ENCODE peak calls at places on chromosome 18, in ten cellular contexts. One of them, this sample, is unnamed.

GRCh38 chr18:3453540-3454364 is 3.8 kb downstream of the TGIF1 start:
- DNase-seq in H9: no peak
- DNase-seq in cardiac muscle cell: peak; percentile 28
- DNase-seq in activated CD4-positive, alpha-beta T cell treated with anti-CD3 and anti-CD28 coated beads, Interleukin-2, amount 50 U/mL, for 48 hours: peak; percentile 55
- DNase-seq in GM04503: peak; percentile 98
- DNase-seq in adipocyte: peak; percentile 95
- DNase-seq in GM06990: no peak
- DNase-seq in T-helper 2 cell: peak; percentile 40
- DNase-seq in AG08395: peak; percentile 72
- DNase-seq in activated T-cell treated with anti-CD3 and anti-CD28 coated beads, Interleukin-2, amount 50 U/mL, for 72 hours: peak; percentile 33
- DNase-seq in this sample: peak; percentile 75

GRCh38 chr18:22848618-22849017 is 84.5 kb upstream of the RBBP8 start:
- DNase-seq in T-helper 2 cell: no peak
- DNase-seq in adipocyte: peak; percentile 93
- DNase-seq in activated T-cell treated with anti-CD3 and anti-CD28 coated beads, Interleukin-2, amount 50 U/mL, for 72 hours: no peak
- DNase-seq in AG08395: peak; percentile 21
- DNase-seq in GM04503: no peak
- DNase-seq in H9: no peak
- DNase-seq in cardiac muscle cell: no peak
- DNase-seq in GM06990: no peak
- DNase-seq in activated CD4-positive, alpha-beta T cell treated with anti-CD3 and anti-CD28 coated beads, Interleukin-2, amount 50 U/mL, for 48 hours: no peak
- DNase-seq in this sample: no peak

GRCh38 chr18:72544092-72544886 is at the start of gene CBLN2:
- DNase-seq in GM06990: peak; percentile 48
- DNase-seq in activated CD4-positive, alpha-beta T cell treated with anti-CD3 and anti-CD28 coated beads, Interleukin-2, amount 50 U/mL, for 48 hours: peak; percentile 54
- DNase-seq in activated T-cell treated with anti-CD3 and anti-CD28 coated beads, Interleukin-2, amount 50 U/mL, for 72 hours: peak; percentile 66
- DNase-seq in adipocyte: peak; percentile 86
- DNase-seq in GM04503: no peak
- DNase-seq in T-helper 2 cell: no peak
- DNase-seq in cardiac muscle cell: peak; percentile 92
- DNase-seq in H9: peak; percentile 80
- DNase-seq in AG08395: peak; percentile 61
- DNase-seq in this sample: peak; percentile 66

GRCh38 chr18:13500227-13500865 is 226.0 kb downstream of the FAM210A start:
- DNase-seq in GM06990: no peak
- DNase-seq in GM04503: peak; percentile 72
- DNase-seq in T-helper 2 cell: no peak
- DNase-seq in activated CD4-positive, alpha-beta T cell treated with anti-CD3 and anti-CD28 coated beads, Interleukin-2, amount 50 U/mL, for 48 hours: no peak
- DNase-seq in activated T-cell treated with anti-CD3 and anti-CD28 coated beads, Interleukin-2, amount 50 U/mL, for 72 hours: peak; percentile 24
- DNase-seq in adipocyte: peak; percentile 74
- DNase-seq in cardiac muscle cell: peak; percentile 9
- DNase-seq in AG08395: peak; percentile 73
- DNase-seq in H9: peak; percentile 87
- DNase-seq in this sample: peak; percentile 30

GRCh38 chr18:10476430-10476829 is 22.0 kb downstream of the APCDD1 start:
- DNase-seq in GM06990: no peak
- DNase-seq in activated T-cell treated with anti-CD3 and anti-CD28 coated beads, Interleukin-2, amount 50 U/mL, for 72 hours: no peak
- DNase-seq in H9: no peak
- DNase-seq in AG08395: peak; percentile 79
- DNase-seq in T-helper 2 cell: no peak
- DNase-seq in adipocyte: peak; percentile 57
- DNase-seq in GM04503: peak; percentile 76
- DNase-seq in activated CD4-positive, alpha-beta T cell treated with anti-CD3 and anti-CD28 coated beads, Interleukin-2, amount 50 U/mL, for 48 hours: no peak
- DNase-seq in cardiac muscle cell: no peak
- DNase-seq in this sample: no peak

GRCh38 chr18:45254683-45255082 is 360.6 kb upstream of the SLC14A2 start:
- DNase-seq in GM04503: peak; percentile 39
- DNase-seq in GM06990: no peak
- DNase-seq in AG08395: peak; percentile 74
- DNase-seq in H9: no peak
- DNase-seq in cardiac muscle cell: no peak
- DNase-seq in adipocyte: peak; percentile 82
- DNase-seq in activated CD4-positive, alpha-beta T cell treated with anti-CD3 and anti-CD28 coated beads, Interleukin-2, amount 50 U/mL, for 48 hours: no peak
- DNase-seq in activated T-cell treated with anti-CD3 and anti-CD28 coated beads, Interleukin-2, amount 50 U/mL, for 72 hours: no peak
- DNase-seq in T-helper 2 cell: no peak
- DNase-seq in this sample: peak; percentile 88

GRCh38 chr18:4691836-4692235 is 236.7 kb upstream of the DLGAP1 start:
- DNase-seq in GM06990: no peak
- DNase-seq in GM04503: no peak
- DNase-seq in cardiac muscle cell: no peak
- DNase-seq in H9: no peak
- DNase-seq in adipocyte: no peak
- DNase-seq in AG08395: no peak
- DNase-seq in activated CD4-positive, alpha-beta T cell treated with anti-CD3 and anti-CD28 coated beads, Interleukin-2, amount 50 U/mL, for 48 hours: no peak
- DNase-seq in activated T-cell treated with anti-CD3 and anti-CD28 coated beads, Interleukin-2, amount 50 U/mL, for 72 hours: no peak
- DNase-seq in T-helper 2 cell: no peak
- DNase-seq in this sample: no peak

GRCh38 chr18:48825101-48825745 is 125.5 kb downstream of the SMAD7 start:
- DNase-seq in AG08395: no peak
- DNase-seq in H9: peak; percentile 14
- DNase-seq in activated CD4-positive, alpha-beta T cell treated with anti-CD3 and anti-CD28 coated beads, Interleukin-2, amount 50 U/mL, for 48 hours: peak; percentile 7
- DNase-seq in adipocyte: peak; percentile 82
- DNase-seq in GM06990: no peak
- DNase-seq in cardiac muscle cell: peak; percentile 28
- DNase-seq in T-helper 2 cell: no peak
- DNase-seq in GM04503: no peak
- DNase-seq in activated T-cell treated with anti-CD3 and anti-CD28 coated beads, Interleukin-2, amount 50 U/mL, for 72 hours: peak; percentile 0
- DNase-seq in this sample: no peak

GRCh38 chr18:24460388-24460787 is at the start of gene HRH4:
- DNase-seq in activated T-cell treated with anti-CD3 and anti-CD28 coated beads, Interleukin-2, amount 50 U/mL, for 72 hours: no peak
- DNase-seq in T-helper 2 cell: no peak
- DNase-seq in activated CD4-positive, alpha-beta T cell treated with anti-CD3 and anti-CD28 coated beads, Interleukin-2, amount 50 U/mL, for 48 hours: no peak
- DNase-seq in GM06990: no peak
- DNase-seq in cardiac muscle cell: no peak
- DNase-seq in H9: no peak
- DNase-seq in GM04503: no peak
- DNase-seq in adipocyte: no peak
- DNase-seq in AG08395: no peak
- DNase-seq in this sample: no peak

GRCh38 chr18:48597671-48598070 is 58.8 kb downstream of the CTIF start:
- DNase-seq in T-helper 2 cell: no peak
- DNase-seq in activated CD4-positive, alpha-beta T cell treated with anti-CD3 and anti-CD28 coated beads, Interleukin-2, amount 50 U/mL, for 48 hours: no peak
- DNase-seq in GM04503: no peak
- DNase-seq in H9: no peak
- DNase-seq in adipocyte: no peak
- DNase-seq in AG08395: no peak
- DNase-seq in activated T-cell treated with anti-CD3 and anti-CD28 coated beads, Interleukin-2, amount 50 U/mL, for 72 hours: no peak
- DNase-seq in GM06990: no peak
- DNase-seq in cardiac muscle cell: no peak
- DNase-seq in this sample: no peak

GRCh38 chr18:54950221-54950620 is 9.0 kb downstream of the CCDC68 start:
- DNase-seq in activated T-cell treated with anti-CD3 and anti-CD28 coated beads, Interleukin-2, amount 50 U/mL, for 72 hours: no peak
- DNase-seq in AG08395: no peak
- DNase-seq in GM04503: no peak
- DNase-seq in cardiac muscle cell: no peak
- DNase-seq in GM06990: no peak
- DNase-seq in adipocyte: no peak
- DNase-seq in T-helper 2 cell: no peak
- DNase-seq in H9: no peak
- DNase-seq in activated CD4-positive, alpha-beta T cell treated with anti-CD3 and anti-CD28 coated beads, Interleukin-2, amount 50 U/mL, for 48 hours: no peak
- DNase-seq in this sample: no peak

GRCh38 chr18:46073474-46074331 is 1.6 kb upstream of the PSTPIP2 start:
- DNase-seq in adipocyte: peak; percentile 88
- DNase-seq in activated CD4-positive, alpha-beta T cell treated with anti-CD3 and anti-CD28 coated beads, Interleukin-2, amount 50 U/mL, for 48 hours: peak; percentile 61
- DNase-seq in activated T-cell treated with anti-CD3 and anti-CD28 coated beads, Interleukin-2, amount 50 U/mL, for 72 hours: peak; percentile 78
- DNase-seq in GM04503: peak; percentile 23
- DNase-seq in GM06990: no peak
- DNase-seq in H9: no peak
- DNase-seq in AG08395: peak; percentile 66
- DNase-seq in T-helper 2 cell: peak; percentile 44
- DNase-seq in cardiac muscle cell: peak; percentile 67
- DNase-seq in this sample: peak; percentile 7

GRCh38 chr18:13915973-13916372 is 637 bp upstream of the MC2R start:
- DNase-seq in cardiac muscle cell: peak; percentile 16
- DNase-seq in T-helper 2 cell: no peak
- DNase-seq in GM04503: no peak
- DNase-seq in H9: no peak
- DNase-seq in AG08395: no peak
- DNase-seq in GM06990: no peak
- DNase-seq in activated CD4-positive, alpha-beta T cell treated with anti-CD3 and anti-CD28 coated beads, Interleukin-2, amount 50 U/mL, for 48 hours: no peak
- DNase-seq in adipocyte: no peak
- DNase-seq in activated T-cell treated with anti-CD3 and anti-CD28 coated beads, Interleukin-2, amount 50 U/mL, for 72 hours: no peak
- DNase-seq in this sample: no peak

GRCh38 chr18:51330148-51330547 is 132.7 kb upstream of the MEX3C start:
- DNase-seq in H9: no peak
- DNase-seq in AG08395: no peak
- DNase-seq in T-helper 2 cell: no peak
- DNase-seq in cardiac muscle cell: no peak
- DNase-seq in activated T-cell treated with anti-CD3 and anti-CD28 coated beads, Interleukin-2, amount 50 U/mL, for 72 hours: no peak
- DNase-seq in GM04503: no peak
- DNase-seq in GM06990: no peak
- DNase-seq in adipocyte: no peak
- DNase-seq in activated CD4-positive, alpha-beta T cell treated with anti-CD3 and anti-CD28 coated beads, Interleukin-2, amount 50 U/mL, for 48 hours: no peak
- DNase-seq in this sample: no peak

GRCh38 chr18:58105908-58106673 is 62.1 kb downstream of the NEDD4L start:
- DNase-seq in T-helper 2 cell: no peak
- DNase-seq in AG08395: no peak
- DNase-seq in activated CD4-positive, alpha-beta T cell treated with anti-CD3 and anti-CD28 coated beads, Interleukin-2, amount 50 U/mL, for 48 hours: no peak
- DNase-seq in H9: no peak
- DNase-seq in activated T-cell treated with anti-CD3 and anti-CD28 coated beads, Interleukin-2, amount 50 U/mL, for 72 hours: no peak
- DNase-seq in GM04503: no peak
- DNase-seq in cardiac muscle cell: no peak
- DNase-seq in GM06990: no peak
- DNase-seq in adipocyte: no peak
- DNase-seq in this sample: no peak

GRCh38 chr18:50306944-50307343 is 19.5 kb upstream of the CXXC1 start:
- DNase-seq in cardiac muscle cell: no peak
- DNase-seq in activated T-cell treated with anti-CD3 and anti-CD28 coated beads, Interleukin-2, amount 50 U/mL, for 72 hours: no peak
- DNase-seq in GM06990: no peak
- DNase-seq in H9: no peak
- DNase-seq in T-helper 2 cell: no peak
- DNase-seq in AG08395: peak; percentile 25
- DNase-seq in activated CD4-positive, alpha-beta T cell treated with anti-CD3 and anti-CD28 coated beads, Interleukin-2, amount 50 U/mL, for 48 hours: no peak
- DNase-seq in GM04503: peak; percentile 17
- DNase-seq in adipocyte: no peak
- DNase-seq in this sample: no peak

GRCh38 chr18:78685250-78685979 is 294.2 kb upstream of the SALL3 start:
- DNase-seq in activated T-cell treated with anti-CD3 and anti-CD28 coated beads, Interleukin-2, amount 50 U/mL, for 72 hours: no peak
- DNase-seq in cardiac muscle cell: no peak
- DNase-seq in GM06990: no peak
- DNase-seq in T-helper 2 cell: no peak
- DNase-seq in AG08395: no peak
- DNase-seq in GM04503: no peak
- DNase-seq in H9: no peak
- DNase-seq in adipocyte: no peak
- DNase-seq in activated CD4-positive, alpha-beta T cell treated with anti-CD3 and anti-CD28 coated beads, Interleukin-2, amount 50 U/mL, for 48 hours: no peak
- DNase-seq in this sample: no peak

GRCh38 chr18:21191596-21192307 is 50.3 kb upstream of the GREB1L start:
- DNase-seq in activated CD4-positive, alpha-beta T cell treated with anti-CD3 and anti-CD28 coated beads, Interleukin-2, amount 50 U/mL, for 48 hours: peak; percentile 37
- DNase-seq in activated T-cell treated with anti-CD3 and anti-CD28 coated beads, Interleukin-2, amount 50 U/mL, for 72 hours: peak; percentile 1
- DNase-seq in GM04503: peak; percentile 33
- DNase-seq in adipocyte: peak; percentile 86
- DNase-seq in GM06990: no peak
- DNase-seq in cardiac muscle cell: peak; percentile 81
- DNase-seq in AG08395: peak; percentile 83
- DNase-seq in H9: peak; percentile 75
- DNase-seq in T-helper 2 cell: no peak
- DNase-seq in this sample: peak; percentile 31

GRCh38 chr18:55078289-55078916 is 119.1 kb upstream of the CCDC68 start:
- DNase-seq in adipocyte: no peak
- DNase-seq in GM06990: no peak
- DNase-seq in T-helper 2 cell: no peak
- DNase-seq in AG08395: no peak
- DNase-seq in activated CD4-positive, alpha-beta T cell treated with anti-CD3 and anti-CD28 coated beads, Interleukin-2, amount 50 U/mL, for 48 hours: no peak
- DNase-seq in cardiac muscle cell: no peak
- DNase-seq in activated T-cell treated with anti-CD3 and anti-CD28 coated beads, Interleukin-2, amount 50 U/mL, for 72 hours: no peak
- DNase-seq in GM04503: no peak
- DNase-seq in H9: no peak
- DNase-seq in this sample: no peak

This sample was measured in MG63.